ENCODE peak calls at places on chromosome 10, in ten cellular contexts. V, S, W, Y, U, B, Z, H, G and M are unnamed samples. For H3K4me1, the result is how much of the 10 kb centered on the place peaks cover.

GRCh38 chr10:110006358-110007170 is 1.2 kb upstream of the ADD3 start:
- DNase-seq in G (peak), W (peak), Y (no peak), Z (peak), U (peak), H (no peak), V (peak), B (peak), S (no peak), M (peak)

GRCh38 chr10:99966306-99966705 is 43.4 kb downstream of the DNMBP start:
- DNase-seq in S (peak), Y (no peak), W (no peak), Z (no peak), B (no peak), U (peak), V (no peak), G (no peak), H (no peak), M (no peak)

GRCh38 chr10:75499556-75499955 is 68.1 kb downstream of the LRMDA start:
- DNase-seq in W (no peak), H (no peak), Z (no peak), U (no peak), V (no peak), B (no peak), G (no peak), S (no peak), Y (no peak), M (no peak)

GRCh38 chr10:1362589-1363465 is 306.6 kb downstream of the WDR37 start:
- DNase-seq in V (no peak), W (no peak), H (no peak), B (no peak), G (no peak), S (no peak), Z (no peak), Y (no peak), U (no peak), M (peak)

GRCh38 chr10:1923998-1924397 is 186.7 kb upstream of the ADARB2 start:
- DNase-seq in W (no peak), B (no peak), U (no peak), S (no peak), G (no peak), Z (no peak), V (no peak), H (no peak), Y (no peak), M (no peak)

GRCh38 chr10:108465871-108466641 is 1301.5 kb upstream of the SORCS1 start:
- DNase-seq in Z (no peak), G (no peak), B (peak), W (peak), U (peak), H (peak), S (no peak), V (peak), Y (no peak), M (no peak)

GRCh38 chr10:118106426-118106825 is 59.7 kb upstream of the RAB11FIP2 start:
- DNase-seq in V (no peak), Y (no peak), G (no peak), S (peak), H (no peak), W (peak), Z (peak), U (peak), B (peak), M (no peak)

GRCh38 chr10:131086511-131086910 is 225.0 kb downstream of the TCERG1L start:
- DNase-seq in Y (no peak), U (no peak), V (no peak), G (no peak), B (no peak), W (no peak), Z (no peak), H (no peak), S (no peak), M (no peak)

GRCh38 chr10:99906470-99906869 is 103.3 kb downstream of the DNMBP start:
- DNase-seq in S (no peak), V (no peak), H (no peak), W (no peak), B (no peak), Z (no peak), Y (no peak), G (peak), U (peak), M (no peak)

GRCh38 chr10:88227342-88228018 is 355.6 kb downstream of the RNLS start:
- DNase-seq in Z (no peak), V (peak), U (no peak), G (no peak), B (no peak), H (no peak), S (no peak), Y (no peak), W (peak), M (no peak)

GRCh38 chr10:46556515-46557318 is at the start of gene GPRIN2:
- DNase-seq in G (peak), S (peak), Y (no peak), V (peak), H (peak), U (peak), Z (no peak), B (peak), W (no peak), M (no peak)

GRCh38 chr10:14532473-14533251 is 201.9 kb upstream of the FRMD4A start:
- DNase-seq in Y (no peak), B (no peak), H (no peak), V (no peak), G (peak), W (no peak), Z (no peak), S (peak), U (peak), M (no peak)

GRCh38 chr10:124527996-124528395 is 66.4 kb downstream of the LHPP start:
- DNase-seq in S (no peak), Z (no peak), Y (no peak), V (peak), H (no peak), B (no peak), W (no peak), U (no peak), G (no peak), M (no peak)

GRCh38 chr10:97321807-97322195 is 2.7 kb downstream of the FRAT1 start:
- DNase-seq in H (no peak), S (no peak), V (no peak), Y (no peak), Z (no peak), W (no peak), U (no peak), G (no peak), B (peak), M (no peak)

GRCh38 chr10:71920540-71921318 is 43.5 kb upstream of the CHST3 start:
- DNase-seq in Y (no peak), B (no peak), W (no peak), V (no peak), Z (no peak), U (no peak), H (no peak), G (no peak), S (peak), M (peak)

GRCh38 chr10:130778166-130778545 is 533.4 kb downstream of the TCERG1L start:
- DNase-seq in H (no peak), V (no peak), Y (no peak), G (no peak), U (no peak), Z (no peak), W (no peak), S (no peak), B (no peak), M (no peak)

GRCh38 chr10:6044651-6045599 is 17.2 kb downstream of the IL2RA start:
- DNase-seq in U (no peak), S (no peak), V (no peak), Y (no peak), G (no peak), W (peak), H (no peak), B (no peak), Z (peak), M (peak)
- H3K4me1 ChIP-seq in U (under half), S (under half), V (under half), Y (half or more), G (under half), W (under half), H (under half), B (under half), Z (half or more), M (under half)

DNA sequence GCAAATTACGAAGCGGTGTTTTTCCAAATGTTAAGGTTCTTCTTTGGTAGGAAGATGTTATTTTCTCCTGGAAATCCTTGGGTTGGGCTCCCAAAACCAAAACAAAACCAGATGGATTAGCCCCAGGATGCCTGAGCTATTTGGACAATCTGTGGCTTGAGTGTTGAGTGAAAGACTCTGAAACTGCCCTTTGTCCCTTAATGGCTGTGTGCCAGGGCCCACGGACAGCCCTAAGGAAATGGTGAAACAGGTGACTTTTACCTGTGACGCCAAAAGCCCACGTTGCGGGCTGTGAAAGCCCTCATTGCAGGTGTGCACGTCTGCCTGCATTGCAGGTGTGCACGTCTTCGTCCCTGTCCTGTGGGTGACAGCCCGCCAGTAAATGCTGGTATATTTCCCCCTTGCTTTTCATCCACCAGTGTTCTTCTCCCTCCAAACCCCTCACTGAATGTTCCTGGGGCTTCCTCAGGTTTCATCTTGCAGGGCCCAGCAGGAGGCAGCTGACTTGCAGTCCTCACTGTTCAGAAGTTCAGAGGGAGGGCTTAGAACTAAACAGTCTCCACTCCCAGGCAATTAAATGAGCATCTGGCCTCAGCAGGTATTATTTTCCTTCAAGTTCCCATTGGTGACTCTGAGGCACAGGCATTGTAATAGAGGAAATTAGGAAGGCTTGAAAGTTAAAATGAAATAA is 10.7 kb downstream of the PFKP start:
- DNase-seq in W (no peak), V (no peak), B (peak), S (no peak), G (no peak), H (no peak), U (no peak), Y (no peak), Z (no peak), M (no peak)
- H3K4me1 ChIP-seq in W (under half), V (under half), B (under half), S (under half), G (under half), H (under half), U (under half), Y (under half), Z (under half), M (under half)

GRCh38 chr10:77355844-77356243 is 281.8 kb downstream of the KCNMA1 start:
- DNase-seq in U (no peak), B (no peak), V (no peak), G (no peak), Z (no peak), W (no peak), Y (no peak), H (no peak), S (peak), M (peak)
- H3K4me1 ChIP-seq in U (under half), B (under half), V (under half), G (under half), Z (under half), W (under half), Y (under half), H (under half), S (half or more), M (half or more)

GRCh38 chr10:3780056-3780765 is 4.8 kb downstream of the KLF6 start:
- DNase-seq in G (no peak), V (no peak), Y (peak), B (no peak), W (no peak), U (no peak), Z (no peak), S (peak), H (no peak), M (peak)

GRCh38 chr10:3778708-3779108 is 6.3 kb downstream of the KLF6 start:
- DNase-seq in V (no peak), Z (no peak), H (no peak), Y (no peak), W (no peak), S (no peak), B (no peak), U (no peak), G (no peak), M (no peak)

GRCh38 chr10:3776796-3777571 is 8.0 kb downstream of the KLF6 start:
- DNase-seq in H (peak), Y (peak), V (no peak), Z (no peak), B (no peak), W (peak), S (peak), U (peak), G (no peak), M (peak)

GRCh38 chr10:3779146-3779707 is 5.8 kb downstream of the KLF6 start:
- DNase-seq in S (no peak), B (no peak), H (no peak), U (no peak), G (no peak), V (no peak), Y (peak), Z (no peak), W (no peak), M (no peak)

GRCh38 chr10:3777876-3778707 is 6.9 kb downstream of the KLF6 start:
- DNase-seq in V (no peak), W (no peak), G (no peak), Y (no peak), B (no peak), U (no peak), Z (no peak), S (no peak), H (no peak), M (no peak)
- H3K4me1 ChIP-seq in V (half or more), W (half or more), G (under half), Y (half or more), B (under half), U (under half), Z (under half), S (half or more), H (under half), M (half or more)